ENCODE peak calls at places on chromosomes 4 and X, in six cellular contexts. C is spleen, H is HCT116, S is lower lobe of right lung, E is cardiac muscle cell, L is heart right ventricle. Z is an unnamed sample. For H3K27me3 and H3K9me3, the result is how much of the 10 kb centered on the place peaks cover.

GRCh38 chr4:112510468-112511293 is 5.3 kb downstream of the NEUROG2 start:
- DNase-seq in C (no peak), H (no peak), S (no peak), E (no peak), L (no peak), Z (no peak)

GRCh38 chrX:24203072-24203808 is 53.7 kb downstream of the ZFX start:
- DNase-seq in C (no peak), H (no peak), S (no peak), E (no peak), L (no peak), Z (no peak)

GRCh38 chr4:155207534-155208257 is 740 bp upstream of the NPY2R start:
- DNase-seq in C (no peak), H (no peak), S (no peak), E (peak), L (no peak), Z (no peak)

GRCh38 chrX:15269618-15270521 is at the start of gene ASB9:
- DNase-seq in C (no peak), H (peak), S (peak), E (peak), L (no peak), Z (peak)

GRCh38 chrX:1403228-1403627 is 11.3 kb upstream of the SLC25A6 start:
- DNase-seq in C (peak), H (no peak), S (peak), E (no peak), L (no peak), Z (no peak)

GRCh38 chrX:71440401-71440800 is 74.2 kb downstream of the TAF1 start:
- DNase-seq in C (no peak), H (no peak), S (no peak), E (no peak), L (no peak), Z (no peak)

GRCh38 chr4:141636771-141637460 is 533 bp downstream of the IL15 start:
- DNase-seq in C (peak), H (peak), S (peak), E (peak), L (peak), Z (peak)

GRCh38 chrX:124226129-124226528 is 106.3 kb upstream of the TEX13D start:
- DNase-seq in C (no peak), H (no peak), S (no peak), E (no peak), L (no peak), Z (no peak)

GRCh38 chr4:55681430-55681829 is 45.3 kb upstream of the NMU start:
- DNase-seq in C (no peak), H (no peak), S (no peak), E (no peak), L (no peak), Z (no peak)

DNA sequence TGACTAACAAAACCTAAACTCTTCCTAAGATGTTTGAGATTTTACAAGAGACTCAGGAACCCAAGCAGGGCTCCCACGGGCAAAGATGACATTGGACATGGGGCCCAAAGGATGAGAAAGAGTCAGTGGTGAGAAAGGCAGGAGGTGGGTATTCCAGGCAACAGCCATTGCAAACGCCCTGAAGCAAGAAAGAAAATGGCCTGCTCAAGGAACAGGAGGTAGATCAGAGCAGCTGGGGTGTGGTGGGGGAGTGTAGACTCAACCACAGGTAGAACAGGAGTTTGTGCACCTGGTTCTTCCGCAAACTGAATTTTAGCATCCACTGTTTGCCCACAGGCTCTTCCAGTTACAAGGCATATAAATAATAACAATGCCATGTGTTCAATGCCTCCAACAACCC is 3.3 kb downstream of the PPP2R2C start:
- DNase-seq in C (peak), H (no peak), S (no peak), E (no peak), L (no peak), Z (no peak)
- H3K27me3 ChIP-seq in C (half or more), H (under half), S (half or more), E (half or more), L (under half), Z (half or more)

DNA sequence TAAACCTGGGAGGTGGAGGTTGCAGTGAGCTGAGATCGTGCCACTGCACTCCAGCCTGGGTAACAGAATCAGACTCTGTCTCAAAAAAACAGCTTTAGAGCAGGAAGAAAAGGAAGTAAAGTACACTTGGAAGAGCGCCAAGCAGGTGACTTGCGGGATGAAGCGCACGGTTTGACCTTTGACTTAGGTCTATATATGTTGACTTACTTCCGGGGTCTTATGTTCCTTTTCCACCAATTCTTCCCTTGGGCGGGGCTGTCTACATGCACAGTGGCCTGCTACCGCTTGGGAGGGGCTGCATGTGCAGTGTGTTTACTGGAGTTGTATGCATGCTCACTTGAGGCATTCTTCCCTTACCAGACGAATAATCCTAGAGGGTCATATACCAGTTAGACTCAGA is 108.6 kb downstream of the APOOL start:
- DNase-seq in C (no peak), H (no peak), S (no peak), E (no peak), L (no peak), Z (no peak)
- TF ChIP-seq CTCF in C (no peak), H (no peak), S (no peak), E (no peak), L (no peak), Z (no peak)

DNA sequence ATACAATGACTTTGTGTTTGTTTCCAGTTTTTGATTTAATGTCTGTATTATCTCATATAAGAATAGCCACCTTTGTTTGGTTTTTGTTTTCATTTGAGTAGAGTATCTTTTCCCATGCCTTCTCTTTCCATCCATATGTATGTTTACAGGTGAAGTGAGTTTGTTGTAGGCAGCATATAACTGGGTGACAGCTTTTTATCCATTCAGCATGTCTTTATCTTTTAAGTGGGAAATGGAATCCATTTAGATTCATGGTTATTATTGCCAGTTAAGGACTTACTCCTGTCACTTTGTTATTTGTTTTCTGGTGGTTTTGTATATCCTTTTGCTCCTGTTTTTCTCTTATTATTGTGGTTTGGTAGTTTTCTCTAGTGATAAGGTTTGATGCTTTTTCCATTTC is 34.3 kb downstream of the SCLT1 start:
- DNase-seq in C (no peak), H (no peak), S (no peak), E (no peak), L (no peak), Z (no peak)
- H3K9me3 ChIP-seq in C (half or more), H (under half), S (half or more), E (under half), L (under half), Z (half or more)

GRCh38 chr4:8156617-8157016 is 2.0 kb downstream of the ABLIM2 start:
- DNase-seq in C (peak), H (no peak), S (no peak), E (no peak), L (no peak), Z (no peak)

GRCh38 chr4:8152865-8153257 is 5.8 kb downstream of the ABLIM2 start:
- DNase-seq in C (no peak), H (no peak), S (no peak), E (no peak), L (peak), Z (no peak)

GRCh38 chr4:8153441-8153840 is 5.2 kb downstream of the ABLIM2 start:
- DNase-seq in C (no peak), H (no peak), S (no peak), E (no peak), L (peak), Z (no peak)

GRCh38 chr4:8155660-8156421 is 2.8 kb downstream of the ABLIM2 start:
- DNase-seq in C (peak), H (no peak), S (no peak), E (no peak), L (peak), Z (no peak)

DNA sequence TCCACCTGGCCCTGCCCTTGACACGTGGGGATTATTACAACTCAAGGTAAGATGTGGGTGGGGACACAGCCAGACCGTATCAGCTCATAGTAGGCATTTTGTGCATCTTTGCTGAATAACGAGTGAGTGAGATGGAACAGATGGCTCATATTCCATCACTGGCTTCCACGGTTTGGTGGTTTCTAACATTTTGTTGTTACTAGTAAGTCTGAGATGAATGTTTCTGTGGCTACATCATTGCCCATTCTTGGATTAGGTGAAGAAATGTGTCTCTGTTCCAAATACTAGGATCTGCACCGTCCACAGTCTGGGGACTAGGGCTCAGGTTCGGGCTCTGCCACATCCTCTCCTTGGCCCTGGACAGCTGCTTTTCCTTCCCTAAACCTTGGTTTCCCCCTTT is 3.6 kb downstream of the ABLIM2 start:
- DNase-seq in C (no peak), H (no peak), S (no peak), E (no peak), L (no peak), Z (no peak)
- H3K27me3 ChIP-seq in C (under half), H (under half), S (under half), E (under half), L (under half), Z (under half)

DNA sequence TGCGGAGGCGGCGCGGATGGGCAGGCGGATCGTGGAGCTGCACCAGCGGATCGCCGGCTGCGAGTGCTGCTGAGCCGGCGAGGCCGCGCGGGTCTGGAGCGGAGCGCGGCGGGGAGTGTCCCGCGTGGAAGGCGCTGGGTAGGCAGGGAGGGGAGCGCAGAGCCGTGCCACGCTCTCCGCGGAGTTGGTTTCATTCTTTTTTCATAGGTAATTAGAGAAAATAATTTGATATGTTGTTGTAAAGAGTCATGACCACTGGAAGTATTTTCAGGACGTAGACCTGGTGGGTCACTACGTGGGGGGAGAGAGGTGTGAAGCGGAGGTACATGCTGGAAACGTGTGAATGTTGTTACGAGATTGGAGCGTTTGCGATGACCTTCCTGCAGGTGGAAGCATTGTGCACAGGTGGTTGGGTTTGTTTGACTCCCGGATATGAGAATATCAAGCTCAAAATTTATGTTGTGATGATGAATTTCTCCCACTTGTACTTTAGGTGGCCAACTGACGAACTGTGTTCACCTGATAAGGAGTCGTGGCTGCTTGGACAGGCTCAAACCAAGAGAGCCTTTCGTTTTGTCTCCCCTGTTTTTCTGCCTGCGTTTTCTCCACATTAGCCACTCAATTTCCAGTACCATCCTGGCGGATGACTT is 19.1 kb upstream of the S100P start:
- DNase-seq in C (no peak), H (peak), S (no peak), E (peak), L (no peak), Z (peak)
- TF ChIP-seq CTCF in C (peak), H (no peak), S (peak), E (peak), L (no peak), Z (peak)

GRCh38 chrX:65961714-65962113 is 78.2 kb downstream of the VSIG4 start:
- DNase-seq in C (no peak), H (no peak), S (no peak), E (no peak), L (no peak), Z (no peak)
- H3K9me3 ChIP-seq in C (under half), H (under half), S (under half), E (under half), L (under half), Z (under half)

GRCh38 chrX:82556588-82556987 is 951.5 kb upstream of the POU3F4 start:
- DNase-seq in C (no peak), H (no peak), S (no peak), E (no peak), L (no peak), Z (no peak)
- H3K27me3 ChIP-seq in C (under half), H (under half), S (under half), E (under half), L (under half), Z (under half)

GRCh38 chr4:128232719-128233118 is 54.9 kb downstream of the PGRMC2 start:
- DNase-seq in C (no peak), H (no peak), S (no peak), E (no peak), L (no peak), Z (no peak)
- TF ChIP-seq CTCF in C (no peak), H (no peak), S (no peak), E (no peak), L (no peak), Z (no peak)

GRCh38 chr4:40571208-40571607 is 58.5 kb downstream of the RBM47 start:
- DNase-seq in C (no peak), H (no peak), S (no peak), E (no peak), L (no peak), Z (no peak)
- H3K9me3 ChIP-seq in C (under half), H (under half), S (under half), E (under half), L (under half), Z (under half)

GRCh38 chrX:9992061-9992460 is 24.9 kb downstream of the CLDN34 start:
- DNase-seq in C (no peak), H (no peak), S (no peak), E (no peak), L (no peak), Z (no peak)

GRCh38 chrX:9992724-9993123 is 25.6 kb downstream of the CLDN34 start:
- DNase-seq in C (no peak), H (no peak), S (no peak), E (no peak), L (no peak), Z (no peak)

GRCh38 chrX:9997041-9997440 is 29.9 kb downstream of the CLDN34 start:
- DNase-seq in C (no peak), H (no peak), S (no peak), E (no peak), L (no peak), Z (no peak)

GRCh38 chrX:9997524-9997923 is 30.4 kb downstream of the CLDN34 start:
- DNase-seq in C (no peak), H (no peak), S (no peak), E (no peak), L (peak), Z (no peak)

DNA sequence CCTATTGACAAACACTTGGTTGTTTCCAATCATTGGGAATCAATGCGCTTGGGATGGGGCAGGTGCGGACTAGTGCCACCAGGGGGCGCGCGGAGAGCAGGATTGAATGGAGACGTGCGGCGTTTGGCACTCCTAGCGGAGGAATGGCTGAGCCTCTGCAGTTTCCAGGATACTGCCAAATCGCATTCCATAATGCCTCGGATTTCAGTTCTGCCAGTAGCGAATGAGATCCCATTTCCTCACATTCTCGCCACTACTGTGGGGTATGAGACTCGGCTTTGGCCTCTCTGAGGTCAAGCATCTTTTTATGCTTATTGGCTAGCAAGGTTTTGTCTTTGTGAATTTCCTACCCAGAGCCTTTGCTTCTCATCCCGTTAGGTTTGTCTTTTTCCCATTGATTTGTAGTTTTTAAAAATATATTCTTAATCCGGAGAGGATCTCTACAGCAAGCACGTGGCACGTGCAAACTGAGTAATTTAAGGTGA is 28.7 kb downstream of the CLDN34 start:
- DNase-seq in C (peak), H (peak), S (peak), E (peak), L (peak), Z (peak)
- H3K27me3 ChIP-seq in C (under half), H (under half), S (under half), E (under half), L (under half), Z (under half)